ENCODE peak calls at places on chromosomes 12 and 14, in five cellular contexts. One of them, this sample, is unnamed.

GRCh38 chr14:85187521-85187920 is 342.4 kb upstream of the FLRT2 start:
- DNase-seq in activated B cell treated with CpG ODN at 0.5 μM for 24 hours: no peak
- DNase-seq in GM12891: no peak
- DNase-seq in activated naive CD8-positive, alpha-beta T cell treated with anti-CD3 and anti-CD28 coated beads, Interleukin-2, amount 50 U/mL, for 24 hours: no peak
- DNase-seq in T-helper 9 cell: no peak
- DNase-seq in this sample: no peak

GRCh38 chr12:12915654-12916053 is 24.3 kb downstream of the GPRC5A start:
- DNase-seq in activated B cell treated with CpG ODN at 0.5 μM for 24 hours: no peak
- DNase-seq in GM12891: no peak
- DNase-seq in activated naive CD8-positive, alpha-beta T cell treated with anti-CD3 and anti-CD28 coated beads, Interleukin-2, amount 50 U/mL, for 24 hours: no peak
- DNase-seq in T-helper 9 cell: no peak
- DNase-seq in this sample: no peak

GRCh38 chr14:58637391-58638230 is at the start of gene DACT1:
- DNase-seq in activated B cell treated with CpG ODN at 0.5 μM for 24 hours: peak
- DNase-seq in GM12891: peak
- DNase-seq in activated naive CD8-positive, alpha-beta T cell treated with anti-CD3 and anti-CD28 coated beads, Interleukin-2, amount 50 U/mL, for 24 hours: peak
- DNase-seq in T-helper 9 cell: peak
- DNase-seq in this sample: no peak

GRCh38 chr12:11067514-11067913 is 5.4 kb upstream of the TAS2R46 start:
- DNase-seq in activated B cell treated with CpG ODN at 0.5 μM for 24 hours: no peak
- DNase-seq in GM12891: no peak
- DNase-seq in activated naive CD8-positive, alpha-beta T cell treated with anti-CD3 and anti-CD28 coated beads, Interleukin-2, amount 50 U/mL, for 24 hours: no peak
- DNase-seq in T-helper 9 cell: no peak
- DNase-seq in this sample: no peak

GRCh38 chr12:56189918-56190694 is 823 bp upstream of the SMARCC2 start:
- DNase-seq in activated B cell treated with CpG ODN at 0.5 μM for 24 hours: peak
- DNase-seq in GM12891: peak
- DNase-seq in activated naive CD8-positive, alpha-beta T cell treated with anti-CD3 and anti-CD28 coated beads, Interleukin-2, amount 50 U/mL, for 24 hours: peak
- DNase-seq in T-helper 9 cell: peak
- DNase-seq in this sample: peak

GRCh38 chr14:54768501-54768900 is 134.1 kb downstream of the GCH1 start:
- DNase-seq in activated B cell treated with CpG ODN at 0.5 μM for 24 hours: no peak
- DNase-seq in GM12891: no peak
- DNase-seq in activated naive CD8-positive, alpha-beta T cell treated with anti-CD3 and anti-CD28 coated beads, Interleukin-2, amount 50 U/mL, for 24 hours: no peak
- DNase-seq in T-helper 9 cell: no peak
- DNase-seq in this sample: no peak

GRCh38 chr12:117861691-117862090 is 107.1 kb downstream of the KSR2 start:
- DNase-seq in activated B cell treated with CpG ODN at 0.5 μM for 24 hours: no peak
- DNase-seq in GM12891: no peak
- DNase-seq in activated naive CD8-positive, alpha-beta T cell treated with anti-CD3 and anti-CD28 coated beads, Interleukin-2, amount 50 U/mL, for 24 hours: no peak
- DNase-seq in T-helper 9 cell: no peak
- DNase-seq in this sample: no peak

GRCh38 chr14:56874375-56874774 is 64.1 kb upstream of the OTX2 start:
- DNase-seq in activated B cell treated with CpG ODN at 0.5 μM for 24 hours: no peak
- DNase-seq in GM12891: no peak
- DNase-seq in activated naive CD8-positive, alpha-beta T cell treated with anti-CD3 and anti-CD28 coated beads, Interleukin-2, amount 50 U/mL, for 24 hours: peak
- DNase-seq in T-helper 9 cell: no peak
- DNase-seq in this sample: no peak

GRCh38 chr12:42382013-42382696 is 56.2 kb downstream of the PPHLN1 start:
- DNase-seq in activated B cell treated with CpG ODN at 0.5 μM for 24 hours: no peak
- DNase-seq in GM12891: no peak
- DNase-seq in activated naive CD8-positive, alpha-beta T cell treated with anti-CD3 and anti-CD28 coated beads, Interleukin-2, amount 50 U/mL, for 24 hours: no peak
- DNase-seq in T-helper 9 cell: no peak
- DNase-seq in this sample: no peak

GRCh38 chr14:34328178-34328577 is 133.9 kb downstream of the SPTSSA start:
- DNase-seq in activated B cell treated with CpG ODN at 0.5 μM for 24 hours: no peak
- DNase-seq in GM12891: no peak
- DNase-seq in activated naive CD8-positive, alpha-beta T cell treated with anti-CD3 and anti-CD28 coated beads, Interleukin-2, amount 50 U/mL, for 24 hours: no peak
- DNase-seq in T-helper 9 cell: no peak
- DNase-seq in this sample: no peak

GRCh38 chr12:106682594-106683234 is 91.8 kb upstream of the RIC8B start:
- DNase-seq in activated B cell treated with CpG ODN at 0.5 μM for 24 hours: no peak
- DNase-seq in GM12891: no peak
- DNase-seq in activated naive CD8-positive, alpha-beta T cell treated with anti-CD3 and anti-CD28 coated beads, Interleukin-2, amount 50 U/mL, for 24 hours: no peak
- DNase-seq in T-helper 9 cell: no peak
- DNase-seq in this sample: no peak

GRCh38 chr14:39474416-39474911 is 42.2 kb upstream of the FBXO33 start:
- DNase-seq in activated B cell treated with CpG ODN at 0.5 μM for 24 hours: no peak
- DNase-seq in GM12891: no peak
- DNase-seq in activated naive CD8-positive, alpha-beta T cell treated with anti-CD3 and anti-CD28 coated beads, Interleukin-2, amount 50 U/mL, for 24 hours: peak
- DNase-seq in T-helper 9 cell: no peak
- DNase-seq in this sample: no peak

GRCh38 chr14:90897022-90897421 is 80.8 kb upstream of the TTC7B start:
- DNase-seq in activated B cell treated with CpG ODN at 0.5 μM for 24 hours: no peak
- DNase-seq in GM12891: no peak
- DNase-seq in activated naive CD8-positive, alpha-beta T cell treated with anti-CD3 and anti-CD28 coated beads, Interleukin-2, amount 50 U/mL, for 24 hours: no peak
- DNase-seq in T-helper 9 cell: no peak
- DNase-seq in this sample: no peak

GRCh38 chr14:106044515-106044914 is 518.1 kb downstream of the TMEM121 start:
- DNase-seq in activated B cell treated with CpG ODN at 0.5 μM for 24 hours: no peak
- DNase-seq in GM12891: no peak
- DNase-seq in activated naive CD8-positive, alpha-beta T cell treated with anti-CD3 and anti-CD28 coated beads, Interleukin-2, amount 50 U/mL, for 24 hours: no peak
- DNase-seq in T-helper 9 cell: no peak
- DNase-seq in this sample: no peak

GRCh38 chr14:89277229-89277628 is 139.8 kb downstream of the FOXN3 start:
- DNase-seq in activated B cell treated with CpG ODN at 0.5 μM for 24 hours: no peak
- DNase-seq in GM12891: no peak
- DNase-seq in activated naive CD8-positive, alpha-beta T cell treated with anti-CD3 and anti-CD28 coated beads, Interleukin-2, amount 50 U/mL, for 24 hours: no peak
- DNase-seq in T-helper 9 cell: no peak
- DNase-seq in this sample: no peak

GRCh38 chr14:64736271-64737131 is 32.3 kb downstream of the PLEKHG3 start:
- DNase-seq in activated B cell treated with CpG ODN at 0.5 μM for 24 hours: no peak
- DNase-seq in GM12891: no peak
- DNase-seq in activated naive CD8-positive, alpha-beta T cell treated with anti-CD3 and anti-CD28 coated beads, Interleukin-2, amount 50 U/mL, for 24 hours: no peak
- DNase-seq in T-helper 9 cell: no peak
- DNase-seq in this sample: no peak

GRCh38 chr14:77011226-77011762 is 17.2 kb downstream of the IRF2BPL start:
- DNase-seq in activated B cell treated with CpG ODN at 0.5 μM for 24 hours: no peak
- DNase-seq in GM12891: no peak
- DNase-seq in activated naive CD8-positive, alpha-beta T cell treated with anti-CD3 and anti-CD28 coated beads, Interleukin-2, amount 50 U/mL, for 24 hours: no peak
- DNase-seq in T-helper 9 cell: no peak
- DNase-seq in this sample: no peak

GRCh38 chr12:116594325-116595038 is 35.3 kb downstream of the MAP1LC3B2 start:
- DNase-seq in activated B cell treated with CpG ODN at 0.5 μM for 24 hours: peak
- DNase-seq in GM12891: no peak
- DNase-seq in activated naive CD8-positive, alpha-beta T cell treated with anti-CD3 and anti-CD28 coated beads, Interleukin-2, amount 50 U/mL, for 24 hours: peak
- DNase-seq in T-helper 9 cell: no peak
- DNase-seq in this sample: no peak

GRCh38 chr12:16012086-16012485 is 101.0 kb downstream of the DERA start:
- DNase-seq in activated B cell treated with CpG ODN at 0.5 μM for 24 hours: no peak
- DNase-seq in GM12891: no peak
- DNase-seq in activated naive CD8-positive, alpha-beta T cell treated with anti-CD3 and anti-CD28 coated beads, Interleukin-2, amount 50 U/mL, for 24 hours: no peak
- DNase-seq in T-helper 9 cell: no peak
- DNase-seq in this sample: no peak

GRCh38 chr14:46136456-46136855 is 515.1 kb downstream of the RPL10L start:
- DNase-seq in activated B cell treated with CpG ODN at 0.5 μM for 24 hours: no peak
- DNase-seq in GM12891: no peak
- DNase-seq in activated naive CD8-positive, alpha-beta T cell treated with anti-CD3 and anti-CD28 coated beads, Interleukin-2, amount 50 U/mL, for 24 hours: no peak
- DNase-seq in T-helper 9 cell: no peak
- DNase-seq in this sample: no peak

GRCh38 chr14:92551066-92551841 is 37.7 kb downstream of the RIN3 start:
- DNase-seq in activated B cell treated with CpG ODN at 0.5 μM for 24 hours: no peak
- DNase-seq in GM12891: no peak
- DNase-seq in activated naive CD8-positive, alpha-beta T cell treated with anti-CD3 and anti-CD28 coated beads, Interleukin-2, amount 50 U/mL, for 24 hours: no peak
- DNase-seq in T-helper 9 cell: no peak
- DNase-seq in this sample: no peak

GRCh38 chr12:66393890-66394289 is 91.6 kb downstream of the HELB start:
- DNase-seq in activated B cell treated with CpG ODN at 0.5 μM for 24 hours: no peak
- DNase-seq in GM12891: no peak
- DNase-seq in activated naive CD8-positive, alpha-beta T cell treated with anti-CD3 and anti-CD28 coated beads, Interleukin-2, amount 50 U/mL, for 24 hours: no peak
- DNase-seq in T-helper 9 cell: no peak
- DNase-seq in this sample: no peak

GRCh38 chr12:68807576-68808387 is at the start of gene MDM2:
- DNase-seq in activated B cell treated with CpG ODN at 0.5 μM for 24 hours: peak
- DNase-seq in GM12891: peak
- DNase-seq in activated naive CD8-positive, alpha-beta T cell treated with anti-CD3 and anti-CD28 coated beads, Interleukin-2, amount 50 U/mL, for 24 hours: peak
- DNase-seq in T-helper 9 cell: peak
- DNase-seq in this sample: peak

GRCh38 chr12:94707892-94708291 is 57.5 kb upstream of the TMCC3 start:
- DNase-seq in activated B cell treated with CpG ODN at 0.5 μM for 24 hours: no peak
- DNase-seq in GM12891: no peak
- DNase-seq in activated naive CD8-positive, alpha-beta T cell treated with anti-CD3 and anti-CD28 coated beads, Interleukin-2, amount 50 U/mL, for 24 hours: no peak
- DNase-seq in T-helper 9 cell: no peak
- DNase-seq in this sample: no peak

GRCh38 chr12:123401753-123402683 is 18.1 kb downstream of the KMT5A start:
- DNase-seq in activated B cell treated with CpG ODN at 0.5 μM for 24 hours: no peak
- DNase-seq in GM12891: no peak
- DNase-seq in activated naive CD8-positive, alpha-beta T cell treated with anti-CD3 and anti-CD28 coated beads, Interleukin-2, amount 50 U/mL, for 24 hours: no peak
- DNase-seq in T-helper 9 cell: no peak
- DNase-seq in this sample: no peak